ENCODE peak calls at places on chromosomes 11 and 22, in five cellular contexts. N is AG08396, Y is MV-4-11, S is nephron progenitor cell, A is posterior vena cava. W is an unnamed sample.

GRCh38 chr11:68014966-68015447 is 4.9 kb downstream of the ALDH3B1 start:
- DNase-seq in N (no peak), S (no peak), A (no peak), Y (no peak), W (no peak)

GRCh38 chr11:19766810-19767209 is 54.2 kb downstream of the NAV2 start:
- DNase-seq in S (no peak), Y (no peak), A (no peak), N (no peak), W (no peak)

GRCh38 chr11:116446048-116446399 is 326.8 kb downstream of the BUD13 start:
- DNase-seq in A (no peak), S (no peak), Y (no peak), N (no peak), W (no peak)

GRCh38 chr11:1121343-1122331 is 36.1 kb upstream of the MUC5AC start:
- DNase-seq in N (no peak), S (no peak), Y (no peak), A (peak), W (no peak)

GRCh38 chr11:70717961-70718595 is 319.7 kb downstream of the CTTN start:
- DNase-seq in N (peak), S (no peak), A (no peak), Y (peak), W (no peak)

GRCh38 chr22:27825174-27825573 is 23.6 kb upstream of the MN1 start:
- DNase-seq in A (no peak), Y (no peak), N (no peak), S (no peak), W (peak)

GRCh38 chr11:34512810-34513673 is 552 bp downstream of the ELF5 start:
- DNase-seq in S (peak), A (no peak), Y (peak), N (peak), W (peak)

GRCh38 chr22:35140879-35141745 is 75.2 kb downstream of the ISX start:
- DNase-seq in S (peak), N (no peak), Y (peak), A (no peak), W (no peak)

GRCh38 chr11:61477126-61477525 is 31.4 kb upstream of the LRRC10B start:
- DNase-seq in N (no peak), Y (no peak), A (no peak), S (no peak), W (no peak)

GRCh38 chr11:28536504-28537267 is 428.5 kb downstream of the METTL15 start:
- DNase-seq in Y (no peak), A (no peak), N (no peak), S (no peak), W (no peak)

GRCh38 chr11:77197626-77198320 is 69.7 kb downstream of the MYO7A start:
- DNase-seq in Y (no peak), S (no peak), N (no peak), A (peak), W (no peak)

GRCh38 chr11:106216281-106216680 is 138.8 kb downstream of the AASDHPPT start:
- DNase-seq in S (no peak), A (no peak), Y (no peak), N (no peak), W (no peak)

GRCh38 chr11:128901655-128902514 is 10.7 kb downstream of the KCNJ5 start:
- DNase-seq in S (peak), A (peak), Y (no peak), N (no peak), W (no peak)

GRCh38 chr11:37371346-37371970 is 773.4 kb upstream of the RAG2 start:
- DNase-seq in S (no peak), A (no peak), N (no peak), Y (no peak), W (no peak)

GRCh38 chr22:31081963-31082605 is 966 bp downstream of the SMTN start:
- DNase-seq in N (peak), S (no peak), A (no peak), Y (no peak), W (peak)